ENCODE peak calls at places on chromosomes 1 and 21, in ten cellular contexts. O is stimulated activated CD4-positive, alpha-beta T cell treated with anti-CD3 and anti-CD28 coated beads, Interleukin-4, amount 100 ng/mL, for 48 hours; Q is colonic mucosa; A is stimulated activated naive CD4-positive, alpha-beta T cell; T is HuH-7; P is GDM1; U is GM23248; J is retina; G is stomach; Z is ureter. D is an unnamed sample.

GRCh38 chr1:175201061-175201508 is 8.5 kb upstream of the KIAA0040 start:
- DNase-seq in O (no peak), Q (no peak), A (no peak), T (no peak), P (no peak), U (no peak), J (no peak), G (no peak), Z (no peak), D (no peak)

GRCh38 chr21:40512590-40512989 is 334.4 kb downstream of the DSCAM start:
- DNase-seq in O (no peak), Q (no peak), A (no peak), T (peak; percentile 11), P (no peak), U (no peak), J (no peak), G (no peak), Z (no peak), D (no peak)

GRCh38 chr1:51693420-51694144 is 76.7 kb downstream of the OSBPL9 start:
- DNase-seq in O (no peak), Q (no peak), A (no peak), T (no peak), P (no peak), U (peak; percentile 29), J (no peak), G (no peak), Z (no peak), D (no peak)

GRCh38 chr1:162502928-162503327 is 5.3 kb downstream of the UHMK1 start:
- DNase-seq in O (no peak), Q (no peak), A (no peak), T (no peak), P (no peak), U (peak; percentile 80), J (no peak), G (no peak), Z (no peak), D (no peak)

GRCh38 chr1:100627018-100627716 is 89.2 kb downstream of the GPR88 start:
- DNase-seq in O (no peak), Q (no peak), A (no peak), T (no peak), P (peak; percentile 36), U (peak; percentile 94), J (no peak), G (no peak), Z (no peak), D (no peak)

GRCh38 chr1:212012034-212012740 is 23.2 kb downstream of the INTS7 start:
- DNase-seq in O (peak; percentile 56), Q (peak; percentile 67), A (peak; percentile 47), T (peak; percentile 60), P (peak; percentile 34), U (peak; percentile 80), J (peak; percentile 61), G (peak; percentile 70), Z (peak; percentile 72), D (peak; percentile 37)

GRCh38 chr1:185789846-185790735 is 55.9 kb downstream of the HMCN1 start:
- DNase-seq in O (no peak), Q (no peak), A (no peak), T (no peak), P (no peak), U (peak; percentile 36), J (no peak), G (no peak), Z (no peak), D (no peak)

GRCh38 chr1:192654607-192655389 is 18.9 kb downstream of the RGS13 start:
- DNase-seq in O (no peak), Q (no peak), A (no peak), T (no peak), P (no peak), U (peak; percentile 91), J (no peak), G (no peak), Z (no peak), D (no peak)

GRCh38 chr1:174218983-174219382 is 59.7 kb downstream of the RABGAP1L start:
- DNase-seq in O (no peak), Q (no peak), A (no peak), T (no peak), P (no peak), U (no peak), J (no peak), G (no peak), Z (no peak), D (no peak)

GRCh38 chr1:17540255-17541001 is 930 bp downstream of the ARHGEF10L start:
- DNase-seq in O (no peak), Q (peak; percentile 64), A (no peak), T (no peak), P (no peak), U (peak; percentile 64), J (peak; percentile 83), G (no peak), Z (peak; percentile 69), D (no peak)

GRCh38 chr1:19758227-19758830 is 41.4 kb downstream of the TMCO4 start:
- DNase-seq in O (no peak), Q (no peak), A (no peak), T (no peak), P (no peak), U (peak; percentile 95), J (no peak), G (no peak), Z (no peak), D (no peak)

GRCh38 chr1:84693009-84693408 is 2.7 kb upstream of the SSX2IP start:
- DNase-seq in O (no peak), Q (no peak), A (peak; percentile 54), T (no peak), P (no peak), U (no peak), J (no peak), G (no peak), Z (no peak), D (no peak)

GRCh38 chr1:29959356-29959755 is 723.0 kb downstream of the PTPRU start:
- DNase-seq in O (no peak), Q (no peak), A (no peak), T (no peak), P (no peak), U (no peak), J (no peak), G (no peak), Z (peak; percentile 27), D (no peak)

GRCh38 chr1:156844638-156845037 is 14.3 kb downstream of the INSRR start:
- DNase-seq in O (no peak), Q (no peak), A (no peak), T (no peak), P (no peak), U (no peak), J (no peak), G (no peak), Z (no peak), D (no peak)

GRCh38 chr21:17455451-17455850 is 57.4 kb upstream of the CXADR start:
- DNase-seq in O (no peak), Q (peak; percentile 28), A (no peak), T (no peak), P (no peak), U (no peak), J (no peak), G (no peak), Z (no peak), D (no peak)

GRCh38 chr21:44437696-44438431 is 17.4 kb upstream of the LRRC3 start:
- DNase-seq in O (no peak), Q (no peak), A (no peak), T (no peak), P (no peak), U (no peak), J (no peak), G (no peak), Z (no peak), D (no peak)

GRCh38 chr1:232302376-232303049 is 327.4 kb downstream of the SIPA1L2 start:
- DNase-seq in O (no peak), Q (no peak), A (no peak), T (no peak), P (no peak), U (no peak), J (no peak), G (no peak), Z (no peak), D (no peak)

GRCh38 chr21:34852438-34852837 is 183.6 kb downstream of the CLIC6 start:
- DNase-seq in O (no peak), Q (no peak), A (no peak), T (no peak), P (no peak), U (peak; percentile 41), J (no peak), G (no peak), Z (no peak), D (no peak)

GRCh38 chr21:26451014-26451740 is 121.9 kb downstream of the CYYR1 start:
- DNase-seq in O (no peak), Q (no peak), A (no peak), T (no peak), P (no peak), U (peak; percentile 41), J (no peak), G (no peak), Z (no peak), D (no peak)

GRCh38 chr21:44011123-44011773 is 861 bp upstream of the TRAPPC10 start:
- DNase-seq in O (no peak), Q (no peak), A (no peak), T (no peak), P (no peak), U (no peak), J (no peak), G (no peak), Z (no peak), D (no peak)

GRCh38 chr1:196598902-196599301 is 9.3 kb downstream of the KCNT2 start:
- DNase-seq in O (no peak), Q (no peak), A (no peak), T (no peak), P (no peak), U (no peak), J (peak; percentile 15), G (no peak), Z (no peak), D (no peak)

GRCh38 chr21:25999935-26000582 is 170.5 kb downstream of the APP start:
- DNase-seq in O (peak; percentile 2), Q (peak; percentile 51), A (peak; percentile 41), T (no peak), P (no peak), U (no peak), J (peak; percentile 17), G (no peak), Z (no peak), D (no peak)

GRCh38 chr1:43760745-43761343 is 53.5 kb downstream of the ST3GAL3 start:
- DNase-seq in O (no peak), Q (no peak), A (no peak), T (no peak), P (no peak), U (no peak), J (no peak), G (no peak), Z (no peak), D (no peak)

GRCh38 chr21:44920694-44921604 is at the start of gene ITGB2:
- DNase-seq in O (no peak), Q (no peak), A (peak; percentile 41), T (no peak), P (peak; percentile 64), U (no peak), J (no peak), G (peak; percentile 40), Z (no peak), D (peak; percentile 19)

GRCh38 chr1:231359113-231359512 is 21.0 kb downstream of the SPRTN start:
- DNase-seq in O (no peak), Q (no peak), A (no peak), T (no peak), P (no peak), U (peak; percentile 98), J (no peak), G (no peak), Z (no peak), D (no peak)

GRCh38 chr1:31708324-31708723 is 4.5 kb upstream of the COL16A1 start:
- DNase-seq in O (no peak), Q (no peak), A (no peak), T (no peak), P (no peak), U (peak; percentile 72), J (no peak), G (no peak), Z (no peak), D (no peak)

GRCh38 chr1:60345621-60346020 is 272.1 kb upstream of the C1orf87 start:
- DNase-seq in O (no peak), Q (no peak), A (no peak), T (no peak), P (no peak), U (peak; percentile 43), J (no peak), G (no peak), Z (no peak), D (no peak)

GRCh38 chr1:205750683-205751651 is 985 bp upstream of the NUCKS1 start:
- DNase-seq in O (no peak), Q (no peak), A (peak; percentile 19), T (no peak), P (no peak), U (no peak), J (peak; percentile 4), G (no peak), Z (no peak), D (no peak)

D was measured in effector CD8-positive, alpha-beta T cell.